ENCODE peak calls at places on chromosomes 1 and 21, in eight cellular contexts. T, J, G, A, Y, L, B and K are unnamed samples.

GRCh38 chr1:16946646-16947045 is 24.9 kb downstream of the CROCC start:
- DNase-seq in T (no peak), J (no peak), G (no peak), A (no peak), Y (no peak), L (no peak), B (no peak), K (no peak)

GRCh38 chr1:15919316-15919715 is 56.6 kb downstream of the ZBTB17 start:
- DNase-seq in T (no peak), J (no peak), G (no peak), A (peak), Y (no peak), L (peak), B (no peak), K (no peak)

GRCh38 chr1:67997746-67998145 is 52.7 kb downstream of the DIRAS3 start:
- DNase-seq in T (no peak), J (no peak), G (no peak), A (no peak), Y (no peak), L (no peak), B (no peak), K (no peak)

GRCh38 chr1:41340655-41341364 is 20.4 kb upstream of the FOXO6 start:
- DNase-seq in T (no peak), J (no peak), G (no peak), A (no peak), Y (no peak), L (no peak), B (no peak), K (no peak)

GRCh38 chr1:58929667-58930325 is 145.9 kb upstream of the JUN start:
- DNase-seq in T (no peak), J (no peak), G (peak), A (peak), Y (no peak), L (no peak), B (no peak), K (no peak)

GRCh38 chr1:106846656-106847055 is 209.8 kb upstream of the PRMT6 start:
- DNase-seq in T (no peak), J (no peak), G (no peak), A (no peak), Y (no peak), L (no peak), B (no peak), K (no peak)

GRCh38 chr1:168628807-168629206 is 52.4 kb downstream of the XCL1 start:
- DNase-seq in T (no peak), J (no peak), G (no peak), A (peak), Y (no peak), L (peak), B (no peak), K (no peak)

GRCh38 chr1:235997049-235997448 is 67.8 kb downstream of the NID1 start:
- DNase-seq in T (no peak), J (no peak), G (no peak), A (no peak), Y (no peak), L (no peak), B (no peak), K (no peak)

GRCh38 chr1:226378071-226378470 is 29.8 kb downstream of the PARP1 start:
- DNase-seq in T (no peak), J (no peak), G (no peak), A (no peak), Y (no peak), L (peak), B (no peak), K (no peak)

GRCh38 chr1:164071288-164071687 is 487.7 kb upstream of the PBX1 start:
- DNase-seq in T (no peak), J (no peak), G (no peak), A (no peak), Y (no peak), L (no peak), B (no peak), K (no peak)

GRCh38 chr1:109312246-109312645 is 5.4 kb upstream of the MYBPHL start:
- DNase-seq in T (no peak), J (no peak), G (no peak), A (no peak), Y (no peak), L (no peak), B (no peak), K (no peak)

GRCh38 chr1:87869563-87869962 is 540.9 kb downstream of the LMO4 start:
- DNase-seq in T (no peak), J (no peak), G (no peak), A (peak), Y (no peak), L (peak), B (no peak), K (no peak)

GRCh38 chr1:1238702-1239178 is 6.7 kb downstream of the B3GALT6 start:
- DNase-seq in T (no peak), J (no peak), G (no peak), A (peak), Y (no peak), L (no peak), B (no peak), K (no peak)

GRCh38 chr1:200739499-200740290 is 1.0 kb downstream of the CAMSAP2 start:
- DNase-seq in T (no peak), J (peak), G (peak), A (peak), Y (no peak), L (no peak), B (peak), K (no peak)

GRCh38 chr1:158084747-158085146 is 91.3 kb downstream of the KIRREL1 start:
- DNase-seq in T (no peak), J (no peak), G (no peak), A (no peak), Y (no peak), L (no peak), B (no peak), K (no peak)

GRCh38 chr1:58249729-58250586 is 296.6 kb downstream of the OMA1 start:
- DNase-seq in T (peak), J (no peak), G (no peak), A (no peak), Y (no peak), L (peak), B (peak), K (no peak)

GRCh38 chr1:242629396-242629795 is 104.9 kb upstream of the PLD5 start:
- DNase-seq in T (no peak), J (no peak), G (no peak), A (no peak), Y (no peak), L (no peak), B (no peak), K (no peak)

GRCh38 chr1:225458222-225458631 is 30.4 kb upstream of the LBR start:
- DNase-seq in T (no peak), J (no peak), G (no peak), A (no peak), Y (no peak), L (peak), B (no peak), K (no peak)

GRCh38 chr1:101683561-101683960 is 313.2 kb downstream of the OLFM3 start:
- DNase-seq in T (no peak), J (no peak), G (no peak), A (no peak), Y (no peak), L (no peak), B (no peak), K (no peak)

GRCh38 chr1:172003766-172004530 is 162.7 kb downstream of the DNM3 start:
- DNase-seq in T (no peak), J (no peak), G (no peak), A (no peak), Y (no peak), L (no peak), B (no peak), K (no peak)

GRCh38 chr21:32336711-32337110 is 38.1 kb downstream of the MRAP start:
- DNase-seq in T (no peak), J (no peak), G (no peak), A (no peak), Y (no peak), L (peak), B (no peak), K (no peak)

GRCh38 chr21:32886339-32886738 is 114.8 kb upstream of the PAXBP1 start:
- DNase-seq in T (no peak), J (no peak), G (no peak), A (peak), Y (no peak), L (no peak), B (no peak), K (no peak)

GRCh38 chr1:38261574-38261973 is 215.0 kb upstream of the POU3F1 start:
- DNase-seq in T (no peak), J (no peak), G (no peak), A (no peak), Y (no peak), L (no peak), B (no peak), K (no peak)

GRCh38 chr1:38253314-38253713 is 206.7 kb upstream of the POU3F1 start:
- DNase-seq in T (no peak), J (no peak), G (no peak), A (no peak), Y (no peak), L (no peak), B (no peak), K (no peak)

GRCh38 chr1:38258085-38258484 is 211.5 kb upstream of the POU3F1 start:
- DNase-seq in T (no peak), J (no peak), G (no peak), A (no peak), Y (no peak), L (no peak), B (no peak), K (peak)

GRCh38 chr1:38257374-38257773 is 210.8 kb upstream of the POU3F1 start:
- DNase-seq in T (no peak), J (no peak), G (no peak), A (no peak), Y (no peak), L (no peak), B (no peak), K (no peak)

GRCh38 chr1:38256072-38256471 is 209.5 kb upstream of the POU3F1 start:
- DNase-seq in T (no peak), J (no peak), G (no peak), A (no peak), Y (no peak), L (no peak), B (no peak), K (peak)
- TF ChIP-seq CTCF in T (no peak), J (no peak), G (no peak), A (no peak), Y (no peak), L (no peak), B (no peak), K (no peak)

GRCh38 chr1:155309423-155310021 is 856 bp downstream of the FDPS start:
- DNase-seq in T (peak), J (no peak), G (no peak), A (peak), Y (no peak), L (no peak), B (peak), K (no peak)
- TF ChIP-seq CTCF in T (peak), J (no peak), G (no peak), A (no peak), Y (no peak), L (peak), B (no peak), K (peak)

GRCh38 chr1:202237052-202237451 is 43.5 kb downstream of the LGR6 start:
- DNase-seq in T (peak), J (no peak), G (no peak), A (peak), Y (no peak), L (peak), B (peak), K (no peak)
- TF ChIP-seq CTCF in T (no peak), J (no peak), G (no peak), A (peak), Y (no peak), L (peak), B (no peak), K (peak)

DNA sequence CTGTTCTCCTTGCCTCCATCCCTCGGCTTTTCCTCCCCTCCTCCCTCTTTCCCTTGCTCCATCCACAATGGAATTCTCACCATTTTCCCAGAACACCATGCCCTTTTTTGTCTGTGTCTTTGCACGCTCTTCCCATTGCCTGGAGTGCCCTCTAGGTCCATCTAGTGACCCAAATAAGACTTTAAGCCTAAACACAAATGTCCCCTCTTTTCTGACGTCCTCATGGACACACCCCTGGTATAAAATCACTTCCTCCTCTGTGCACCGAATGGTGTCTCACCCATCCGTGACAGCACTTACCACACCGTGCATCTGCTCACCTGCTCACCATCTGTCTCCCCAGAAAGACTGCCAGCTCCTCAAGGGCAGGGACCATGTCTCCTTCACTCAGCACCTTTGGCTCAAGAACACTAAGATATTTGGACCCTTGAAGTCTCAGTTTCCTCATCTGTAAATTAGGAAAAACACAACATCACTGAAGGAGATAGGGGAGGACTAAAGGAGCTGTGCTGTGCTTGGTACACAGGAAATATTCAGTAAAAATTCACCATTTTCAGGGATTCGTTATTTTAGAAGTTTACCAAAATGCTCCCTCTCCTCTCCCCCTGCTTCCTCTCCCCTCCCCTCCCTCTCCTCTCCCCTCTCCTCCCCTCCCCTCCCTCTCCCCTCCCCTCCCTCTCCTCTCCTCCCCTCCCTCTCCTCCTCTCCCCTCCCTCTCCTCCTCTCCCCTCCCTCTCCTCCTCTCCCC is 23.7 kb upstream of the CPT2 start:
- DNase-seq in T (no peak), J (no peak), G (no peak), A (no peak), Y (no peak), L (no peak), B (no peak), K (no peak)
- TF ChIP-seq CTCF in T (no peak), J (no peak), G (no peak), A (no peak), Y (no peak), L (peak), B (no peak), K (peak)

GRCh38 chr21:42561742-42562141 is 48.1 kb downstream of the SLC37A1 start:
- DNase-seq in T (no peak), J (peak), G (no peak), A (no peak), Y (no peak), L (no peak), B (no peak), K (no peak)
- TF ChIP-seq CTCF in T (no peak), J (no peak), G (no peak), A (no peak), Y (no peak), L (no peak), B (no peak), K (no peak)

GRCh38 chr21:19565587-19565986 is 1162.0 kb upstream of the TMPRSS15 start:
- DNase-seq in T (no peak), J (no peak), G (no peak), A (no peak), Y (no peak), L (no peak), B (no peak), K (no peak)
- TF ChIP-seq CTCF in T (no peak), J (no peak), G (no peak), A (no peak), Y (no peak), L (no peak), B (no peak), K (peak)

DNA sequence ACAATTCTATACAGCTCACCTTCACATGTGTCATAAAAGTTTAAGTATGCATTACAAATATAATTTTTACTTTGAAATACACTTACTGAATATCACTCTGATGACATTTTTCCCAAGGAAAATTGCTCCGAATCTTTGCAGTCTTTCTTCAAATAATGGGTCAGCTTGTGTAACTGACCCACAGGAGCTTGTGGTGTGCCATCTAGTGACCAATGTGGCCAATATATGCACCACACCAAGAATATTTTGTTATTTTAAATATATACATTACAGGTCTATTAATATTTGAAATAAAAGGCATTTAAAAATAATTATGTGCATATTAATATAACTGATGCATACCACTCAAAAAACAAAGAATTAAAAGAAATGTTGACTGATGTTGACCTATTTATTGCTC is 271.4 kb downstream of the TBX15 start:
- DNase-seq in T (no peak), J (no peak), G (no peak), A (no peak), Y (no peak), L (no peak), B (no peak), K (no peak)
- TF ChIP-seq CTCF in T (peak), J (no peak), G (no peak), A (no peak), Y (no peak), L (no peak), B (no peak), K (peak)

DNA sequence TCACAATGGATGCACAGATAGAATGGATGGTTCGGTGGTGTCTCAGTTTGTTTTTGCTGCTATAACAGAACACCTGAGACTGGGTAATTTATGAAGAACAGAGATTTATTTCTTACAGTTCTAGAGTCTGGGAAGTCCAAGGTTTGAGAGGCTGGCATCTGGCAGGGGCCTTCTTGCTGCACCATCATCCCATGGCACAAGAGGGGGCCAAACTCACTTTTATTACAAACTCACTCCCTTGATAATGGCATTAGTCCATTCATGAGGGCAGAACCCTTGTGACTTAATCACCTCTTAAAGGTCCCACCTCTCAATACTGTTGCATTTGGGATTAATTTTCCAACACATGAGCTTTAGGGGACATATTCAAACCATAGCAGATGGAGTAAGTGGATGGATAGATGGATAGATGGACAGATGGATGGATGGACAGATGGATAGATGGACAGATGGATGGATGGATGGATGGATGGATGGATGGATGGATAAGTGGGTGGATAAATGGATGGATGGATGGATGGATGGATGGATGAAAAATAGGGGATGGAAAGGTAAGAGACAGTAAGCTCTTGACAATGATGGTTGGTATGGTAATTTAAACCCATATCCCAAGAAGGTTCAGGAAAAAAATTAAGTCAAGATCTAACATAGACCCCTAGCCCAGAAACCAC is 16.5 kb downstream of the CAMK2N1 start:
- DNase-seq in T (no peak), J (no peak), G (no peak), A (no peak), Y (no peak), L (no peak), B (no peak), K (no peak)
- TF ChIP-seq CTCF in T (no peak), J (no peak), G (no peak), A (no peak), Y (no peak), L (peak), B (no peak), K (peak)